ENCODE peak calls at places on chromosome 9, in five cellular contexts. J, M, Z, N and U are unnamed samples.

GRCh38 chr9:107980984-107981383 is 491.4 kb upstream of the KLF4 start:
- DNase-seq in J (no peak), M (no peak), Z (no peak), N (no peak), U (no peak)

GRCh38 chr9:91315191-91315590 is 46.5 kb downstream of the AUH start:
- DNase-seq in J (no peak), M (peak; percentile 37), Z (no peak), N (no peak), U (no peak)

GRCh38 chr9:130444565-130445221 is at the start of gene ASS1:
- DNase-seq in J (peak; percentile 33), M (peak; percentile 82), Z (peak; percentile 98), N (peak; percentile 86), U (no peak)

GRCh38 chr9:71763752-71764332 is 4.5 kb downstream of the CEMIP2 start:
- DNase-seq in J (no peak), M (no peak), Z (no peak), N (no peak), U (no peak)

GRCh38 chr9:131302244-131303075 is 12.9 kb downstream of the PLPP7 start:
- DNase-seq in J (no peak), M (no peak), Z (no peak), N (no peak), U (no peak)

GRCh38 chr9:135437259-135437658 is 42.3 kb upstream of the PPP1R26 start:
- DNase-seq in J (no peak), M (no peak), Z (no peak), N (no peak), U (no peak)

GRCh38 chr9:120914953-120915352 is 11.6 kb downstream of the TRAF1 start:
- DNase-seq in J (no peak), M (no peak), Z (no peak), N (no peak), U (no peak)

GRCh38 chr9:84361645-84362044 is 21.1 kb upstream of the SLC28A3 start:
- DNase-seq in J (no peak), M (no peak), Z (no peak), N (no peak), U (no peak)

GRCh38 chr9:89498845-89499480 is 1.1 kb upstream of the SEMA4D start:
- DNase-seq in J (no peak), M (no peak), Z (no peak), N (no peak), U (no peak)

GRCh38 chr9:14438232-14438966 is 124.5 kb upstream of the NFIB start:
- DNase-seq in J (no peak), M (no peak), Z (no peak), N (no peak), U (no peak)

GRCh38 chr9:136204838-136205706 is at the start of gene LHX3:
- DNase-seq in J (no peak), M (peak; percentile 69), Z (peak; percentile 68), N (peak; percentile 83), U (no peak)

GRCh38 chr9:130128782-130129424 is 43.3 kb upstream of the NCS1 start:
- DNase-seq in J (no peak), M (no peak), Z (no peak), N (no peak), U (peak; percentile 79)

GRCh38 chr9:109030426-109030825 is 17.1 kb upstream of the CTNNAL1 start:
- DNase-seq in J (no peak), M (no peak), Z (no peak), N (no peak), U (no peak)

GRCh38 chr9:113403651-113404050 is 2.6 kb upstream of the ALAD start:
- DNase-seq in J (no peak), M (no peak), Z (no peak), N (no peak), U (no peak)

GRCh38 chr9:135222991-135223760 is 135.7 kb downstream of the OLFM1 start:
- DNase-seq in J (no peak), M (no peak), Z (no peak), N (no peak), U (no peak)

GRCh38 chr9:119272500-119273211 is 96.6 kb downstream of the BRINP1 start:
- DNase-seq in J (no peak), M (no peak), Z (no peak), N (no peak), U (no peak)

GRCh38 chr9:69131682-69132081 is 42.4 kb upstream of the TJP2 start:
- DNase-seq in J (peak; percentile 93), M (no peak), Z (no peak), N (no peak), U (no peak)

GRCh38 chr9:113634597-113635515 is 171.3 kb downstream of the RGS3 start:
- DNase-seq in J (peak; percentile 41), M (peak; percentile 2), Z (no peak), N (no peak), U (no peak)

GRCh38 chr9:38687389-38687842 is 32.5 kb downstream of the FAM240B start:
- DNase-seq in J (peak; percentile 14), M (no peak), Z (peak; percentile 50), N (no peak), U (no peak)

GRCh38 chr9:68832853-68833518 is 127.9 kb downstream of the PIP5K1B start:
- DNase-seq in J (no peak), M (no peak), Z (peak; percentile 11), N (no peak), U (no peak)

GRCh38 chr9:99488109-99489042 is 266.3 kb downstream of the SEC61B start:
- DNase-seq in J (no peak), M (peak; percentile 21), Z (no peak), N (no peak), U (no peak)

GRCh38 chr9:127847155-127847463 is 7.3 kb downstream of the ENG start:
- DNase-seq in J (no peak), M (no peak), Z (no peak), N (no peak), U (no peak)

GRCh38 chr9:87336407-87336806 is 161.3 kb upstream of the DAPK1 start:
- DNase-seq in J (peak; percentile 46), M (no peak), Z (peak; percentile 32), N (no peak), U (no peak)

GRCh38 chr9:2159521-2160417 is 144.6 kb downstream of the SMARCA2 start:
- DNase-seq in J (no peak), M (no peak), Z (no peak), N (no peak), U (no peak)

GRCh38 chr9:2157277-2158105 is 142.3 kb downstream of the SMARCA2 start:
- DNase-seq in J (no peak), M (no peak), Z (no peak), N (no peak), U (no peak)

GRCh38 chr9:2158729-2159128 is 143.6 kb downstream of the SMARCA2 start:
- DNase-seq in J (no peak), M (no peak), Z (no peak), N (no peak), U (no peak)

GRCh38 chr9:2155966-2156365 is 140.8 kb downstream of the SMARCA2 start:
- DNase-seq in J (no peak), M (no peak), Z (no peak), N (no peak), U (no peak)

GRCh38 chr9:2158111-2158610 is 143.0 kb downstream of the SMARCA2 start:
- DNase-seq in J (no peak), M (peak; percentile 27), Z (no peak), N (no peak), U (peak; percentile 39)
- TF ChIP-seq ATF2 in J (no peak), M (no peak), Z (no peak), N (no peak), U (no peak)

DNA sequence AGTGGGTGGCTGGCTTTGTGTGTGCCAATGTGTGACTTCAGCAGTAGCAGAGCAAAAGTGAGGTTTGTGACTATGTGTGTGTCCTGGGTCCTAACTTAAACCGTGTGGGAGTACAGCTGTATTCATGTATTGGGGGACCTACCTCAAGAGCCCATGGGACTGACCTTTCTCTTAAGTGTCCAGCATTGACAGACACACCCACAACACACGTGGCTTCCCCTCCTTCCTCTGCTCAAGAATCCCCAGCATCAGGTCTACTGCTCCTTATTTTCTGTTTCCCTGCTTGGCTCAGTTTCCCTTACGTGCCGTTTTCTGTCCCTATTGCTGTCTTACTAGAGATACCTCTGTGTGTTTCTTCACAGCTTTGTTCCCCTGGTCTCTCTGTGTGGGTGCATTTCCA is 623 bp downstream of the IL11RA start:
- DNase-seq in J (no peak), M (no peak), Z (no peak), N (no peak), U (no peak)
- TF ChIP-seq ATF2 in J (no peak), M (no peak), Z (no peak), N (no peak), U (no peak)

GRCh38 chr9:94083384-94083783 is 880 bp upstream of the PTPDC1 start:
- DNase-seq in J (no peak), M (no peak), Z (no peak), N (no peak), U (no peak)

GRCh38 chr9:94085062-94085639 is 887 bp downstream of the PTPDC1 start:
- DNase-seq in J (peak; percentile 59), M (peak; percentile 45), Z (no peak), N (peak; percentile 53), U (no peak)

GRCh38 chr9:94086961-94087360 is 2.7 kb downstream of the PTPDC1 start:
- DNase-seq in J (no peak), M (no peak), Z (no peak), N (no peak), U (no peak)

GRCh38 chr9:94084314-94084713 is at the start of gene PTPDC1:
- DNase-seq in J (peak; percentile 35), M (peak; percentile 78), Z (peak; percentile 25), N (peak; percentile 77), U (no peak)

GRCh38 chr9:94086468-94086867 is 2.2 kb downstream of the PTPDC1 start:
- DNase-seq in J (no peak), M (no peak), Z (no peak), N (no peak), U (no peak)
- TF ChIP-seq ATF2 in J (no peak), M (no peak), Z (no peak), N (no peak), U (no peak)

DNA sequence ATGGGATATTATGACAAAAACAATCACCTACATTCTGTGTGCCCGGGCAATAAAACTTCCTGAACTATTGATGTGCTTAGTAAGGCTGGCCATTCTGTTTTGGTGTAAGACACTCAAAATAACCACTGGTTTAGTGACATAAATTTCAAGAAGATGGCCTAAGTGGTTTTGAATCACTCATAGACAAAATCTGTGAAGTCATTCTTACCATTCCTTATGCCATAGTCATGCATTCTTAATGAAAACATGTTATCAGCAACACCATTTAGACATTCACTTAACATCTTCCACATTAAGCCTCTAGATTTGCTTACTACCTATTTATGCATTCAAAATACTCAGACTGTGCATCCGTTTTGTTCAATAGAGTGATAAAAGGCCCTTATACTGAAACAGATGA is 848.7 kb upstream of the DMAC1 start:
- DNase-seq in J (no peak), M (no peak), Z (no peak), N (no peak), U (no peak)
- TF ChIP-seq ATF2 in J (no peak), M (no peak), Z (no peak), N (no peak), U (no peak)

DNA sequence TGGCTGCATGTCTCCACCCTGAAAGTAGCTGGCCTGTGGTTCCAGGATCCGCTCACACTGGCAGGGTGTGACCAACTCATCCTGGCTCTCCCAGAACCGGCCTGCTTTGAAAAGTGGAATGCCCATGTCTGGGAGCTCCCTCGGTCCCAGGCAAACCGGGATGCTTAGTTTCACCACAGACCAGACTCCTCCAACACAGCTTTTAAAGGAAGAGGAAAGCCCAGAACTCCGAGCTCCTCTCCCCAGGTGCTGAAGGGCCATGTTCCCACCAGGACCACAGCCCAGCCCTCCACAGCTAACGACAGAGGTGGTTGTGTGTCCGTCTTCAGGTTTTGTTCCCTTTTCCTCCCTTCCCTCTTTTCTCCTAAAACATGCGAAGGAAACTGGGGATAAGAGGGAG is 38.0 kb downstream of the GTF3C4 start:
- DNase-seq in J (no peak), M (no peak), Z (no peak), N (no peak), U (no peak)
- TF ChIP-seq ATF2 in J (no peak), M (no peak), Z (no peak), N (no peak), U (no peak)

GRCh38 chr9:82180711-82181110 is 192.1 kb downstream of the SPATA31D1 start:
- DNase-seq in J (no peak), M (no peak), Z (no peak), N (no peak), U (no peak)
- TF ChIP-seq ATF2 in J (no peak), M (no peak), Z (no peak), N (no peak), U (no peak)